ENCODE peak calls at places on chromosomes 5 and 9, in four cellular contexts. One of them, this sample, is unnamed.

GRCh38 chr5:139641116-139642080 is 6.8 kb upstream of the CXXC5 start:
- DNase-seq in K562: no peak
- DNase-seq in GM12878: no peak
- DNase-seq in HepG2: no peak
- DNase-seq in this sample: no peak

GRCh38 chr5:23139338-23140171 is 286.4 kb upstream of the CDH12 start:
- DNase-seq in HepG2: peak; percentile 3
- DNase-seq in GM12878: no peak
- DNase-seq in K562: no peak
- DNase-seq in this sample: no peak

GRCh38 chr9:80320916-80321315 is 749.2 kb downstream of the TLE4 start:
- DNase-seq in K562: no peak
- DNase-seq in HepG2: no peak
- DNase-seq in GM12878: no peak
- DNase-seq in this sample: no peak

GRCh38 chr9:134585746-134586706 is 55.6 kb upstream of the COL5A1 start:
- DNase-seq in K562: no peak
- DNase-seq in HepG2: no peak
- DNase-seq in GM12878: no peak
- DNase-seq in this sample: peak; percentile 92

GRCh38 chr5:158502686-158503085 is 597.0 kb downstream of the EBF1 start:
- DNase-seq in K562: no peak
- DNase-seq in HepG2: no peak
- DNase-seq in GM12878: no peak
- DNase-seq in this sample: no peak

GRCh38 chr9:68507796-68508145 is 32.9 kb downstream of the TMEM252 start:
- DNase-seq in K562: no peak
- DNase-seq in HepG2: no peak
- DNase-seq in GM12878: no peak
- DNase-seq in this sample: no peak

GRCh38 chr5:149851211-149851610 is 93.4 kb downstream of the PDE6A start:
- DNase-seq in GM12878: no peak
- DNase-seq in K562: no peak
- DNase-seq in HepG2: no peak
- DNase-seq in this sample: no peak

GRCh38 chr5:148843510-148844318 is 17.3 kb downstream of the ADRB2 start:
- DNase-seq in K562: no peak
- DNase-seq in HepG2: no peak
- DNase-seq in GM12878: no peak
- DNase-seq in this sample: no peak

GRCh38 chr9:111120526-111120925 is 82.3 kb upstream of the LPAR1 start:
- DNase-seq in GM12878: no peak
- DNase-seq in HepG2: no peak
- DNase-seq in K562: no peak
- DNase-seq in this sample: no peak

GRCh38 chr9:135501261-135502167 is 1.0 kb downstream of the MRPS2 start:
- DNase-seq in K562: peak; percentile 82
- DNase-seq in HepG2: no peak
- DNase-seq in GM12878: no peak
- DNase-seq in this sample: peak; percentile 83

DNA sequence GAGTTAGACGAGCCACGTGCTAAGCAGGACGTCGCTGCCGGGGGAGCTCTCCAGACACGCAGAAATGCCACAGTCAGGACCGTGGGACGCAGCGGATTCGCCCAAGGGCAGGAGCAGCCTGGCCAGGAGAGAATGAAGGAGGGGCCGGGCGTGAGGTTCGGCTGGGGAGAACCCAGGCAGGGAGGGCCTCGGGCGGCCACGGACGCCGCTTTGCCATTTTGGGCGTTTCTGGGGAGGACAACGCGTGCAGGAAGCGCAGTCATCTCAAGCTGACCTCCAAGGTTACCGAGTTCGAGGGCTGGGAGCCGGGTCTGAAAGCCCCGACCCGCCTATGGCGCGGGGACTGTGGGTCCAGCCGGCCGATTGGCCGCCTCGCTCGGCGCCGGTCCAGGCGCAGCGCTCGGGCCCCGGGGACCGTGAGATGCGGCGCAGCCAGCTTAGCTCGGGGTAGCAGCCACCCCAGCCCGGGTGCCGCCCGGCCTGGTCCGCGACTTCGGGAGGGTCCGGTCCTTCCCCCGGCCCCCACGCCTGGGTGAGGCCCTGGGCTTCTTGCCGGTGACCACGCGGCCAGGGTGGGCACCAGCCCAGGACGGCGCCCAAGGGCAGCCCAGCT is 761 bp upstream of the MAN1B1 start:
- DNase-seq in K562: peak; percentile 40
- DNase-seq in GM12878: no peak
- DNase-seq in HepG2: no peak
- DNase-seq in this sample: peak; percentile 35
- TF ChIP-seq HDAC2 in K562: no peak
- TF ChIP-seq HDAC2 in GM12878: no peak
- TF ChIP-seq HDAC2 in HepG2: no peak
- TF ChIP-seq HDAC2 in this sample: no peak

DNA sequence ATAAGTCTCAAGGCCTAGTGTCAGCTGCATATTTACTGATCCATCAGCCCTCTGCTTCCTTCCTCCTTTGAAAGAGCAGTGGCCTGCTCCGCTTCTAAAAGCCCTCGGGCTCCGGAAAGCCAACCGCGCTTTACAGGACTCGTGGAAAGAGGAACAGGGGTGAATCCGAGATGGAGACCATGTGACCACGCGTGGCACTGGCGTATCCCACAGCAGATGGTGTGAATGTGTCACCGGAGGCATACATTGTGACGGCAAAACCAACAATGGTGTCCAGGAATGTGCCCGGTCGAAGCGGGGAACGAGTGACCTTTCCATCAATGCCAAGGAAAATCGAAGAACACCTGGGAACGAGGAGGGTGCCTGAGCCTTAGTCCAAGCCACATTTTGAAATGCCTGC is 484.6 kb downstream of the SPATA31A7 start:
- DNase-seq in K562: no peak
- DNase-seq in GM12878: no peak
- DNase-seq in HepG2: no peak
- DNase-seq in this sample: no peak
- TF ChIP-seq CHD4 in K562: no peak
- TF ChIP-seq CHD4 in GM12878: no peak
- TF ChIP-seq CHD4 in HepG2: no peak
- TF ChIP-seq CHD4 in this sample: no peak

DNA sequence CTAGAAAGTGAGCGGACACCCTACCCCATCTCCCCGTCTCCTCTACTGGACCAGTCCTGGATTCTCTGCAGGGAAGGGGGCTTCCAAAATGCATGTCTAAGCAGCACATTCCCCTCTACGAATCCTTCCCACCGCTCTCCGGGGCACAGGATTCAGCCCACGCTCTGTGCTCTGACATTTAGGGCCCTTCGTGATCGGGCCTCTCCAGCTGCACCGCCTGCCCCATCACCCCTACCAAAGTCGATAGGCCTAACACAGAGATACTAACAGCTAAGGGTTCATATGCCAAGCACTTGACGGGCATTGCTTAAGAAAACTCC is 1.2 kb downstream of the ARL10 start:
- DNase-seq in GM12878: no peak
- DNase-seq in K562: no peak
- DNase-seq in HepG2: no peak
- DNase-seq in this sample: no peak
- H3K4me3 ChIP-seq in GM12878: peak overlapping the region; percentile 91
- H3K4me3 ChIP-seq in K562: no peak overlapping the region
- H3K4me3 ChIP-seq in HepG2: no peak overlapping the region
- H3K4me3 ChIP-seq in this sample: no peak overlapping the region

GRCh38 chr9:129776566-129776937 is 23.7 kb upstream of the PTGES start:
- DNase-seq in HepG2: no peak
- DNase-seq in K562: no peak
- DNase-seq in GM12878: no peak
- DNase-seq in this sample: no peak
- TF ChIP-seq HDAC2 in HepG2: no peak
- TF ChIP-seq HDAC2 in K562: no peak
- TF ChIP-seq HDAC2 in GM12878: no peak
- TF ChIP-seq HDAC2 in this sample: no peak

GRCh38 chr9:129501771-129502324 is 119.1 kb downstream of the C9orf50 start:
- DNase-seq in K562: no peak
- DNase-seq in HepG2: no peak
- DNase-seq in GM12878: no peak
- DNase-seq in this sample: no peak
- TF ChIP-seq CHD4 in K562: no peak
- TF ChIP-seq CHD4 in HepG2: no peak
- TF ChIP-seq CHD4 in GM12878: no peak
- TF ChIP-seq CHD4 in this sample: no peak

GRCh38 chr9:88993327-88993726 is 2.1 kb downstream of the S1PR3 start:
- DNase-seq in HepG2: peak; percentile 18
- DNase-seq in K562: no peak
- DNase-seq in GM12878: no peak
- DNase-seq in this sample: no peak

GRCh38 chr9:88994820-88995180 is 3.5 kb downstream of the S1PR3 start:
- DNase-seq in GM12878: no peak
- DNase-seq in HepG2: no peak
- DNase-seq in K562: no peak
- DNase-seq in this sample: no peak

GRCh38 chr9:88995627-88996026 is 4.4 kb downstream of the S1PR3 start:
- DNase-seq in GM12878: no peak
- DNase-seq in HepG2: no peak
- DNase-seq in K562: no peak
- DNase-seq in this sample: no peak

GRCh38 chr9:88995205-88995604 is 3.9 kb downstream of the S1PR3 start:
- DNase-seq in K562: no peak
- DNase-seq in HepG2: no peak
- DNase-seq in GM12878: no peak
- DNase-seq in this sample: no peak

DNA sequence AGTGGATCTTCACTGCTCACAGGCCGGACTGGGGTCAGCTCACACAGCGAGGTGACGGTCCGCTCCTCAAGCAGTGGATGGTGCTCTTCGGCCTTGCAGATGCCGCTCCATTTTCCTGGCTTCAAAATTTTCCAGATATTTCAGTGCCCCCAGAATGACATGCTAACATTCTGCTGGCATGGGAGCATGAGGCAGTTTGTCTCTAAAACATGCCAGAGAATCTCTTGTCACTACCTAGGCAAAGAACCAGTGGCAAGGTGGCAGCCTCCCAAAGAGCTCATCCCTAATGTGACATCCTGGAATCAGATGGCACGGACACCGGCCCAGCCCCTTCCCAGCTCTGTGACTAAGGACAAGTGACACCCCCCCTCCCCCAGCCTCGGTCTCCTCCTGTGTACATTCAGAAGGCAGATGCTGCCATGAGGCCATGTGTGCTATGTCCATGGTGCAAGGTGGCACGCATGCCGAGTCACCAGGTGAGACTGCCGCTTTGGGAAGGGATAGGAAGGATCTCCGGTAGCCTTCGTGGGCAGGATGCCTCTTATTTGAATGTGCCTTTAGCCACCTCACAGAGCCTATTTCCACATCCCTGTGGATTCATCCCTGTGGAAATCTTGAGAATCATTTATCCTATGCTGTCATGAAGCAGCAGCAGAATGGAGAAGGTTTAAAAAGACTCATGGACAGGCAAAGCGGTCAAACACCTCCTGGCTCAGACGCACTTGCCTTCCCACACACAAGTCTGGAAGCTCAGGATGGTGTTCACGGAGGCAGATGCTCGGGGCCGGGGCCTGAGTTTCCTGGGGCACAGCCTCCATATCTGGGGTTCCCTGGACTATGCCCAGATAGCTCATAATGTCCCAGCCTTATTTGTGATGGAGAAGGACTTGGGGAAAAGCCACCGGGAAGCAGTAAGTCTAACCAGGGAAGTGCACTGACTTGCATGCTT is 2.9 kb downstream of the S1PR3 start:
- DNase-seq in K562: no peak
- DNase-seq in GM12878: no peak
- DNase-seq in HepG2: no peak
- DNase-seq in this sample: no peak
- H3K4me3 ChIP-seq in K562: no peak overlapping the region
- H3K4me3 ChIP-seq in GM12878: no peak overlapping the region
- H3K4me3 ChIP-seq in HepG2: no peak overlapping the region
- H3K4me3 ChIP-seq in this sample: no peak overlapping the region

DNA sequence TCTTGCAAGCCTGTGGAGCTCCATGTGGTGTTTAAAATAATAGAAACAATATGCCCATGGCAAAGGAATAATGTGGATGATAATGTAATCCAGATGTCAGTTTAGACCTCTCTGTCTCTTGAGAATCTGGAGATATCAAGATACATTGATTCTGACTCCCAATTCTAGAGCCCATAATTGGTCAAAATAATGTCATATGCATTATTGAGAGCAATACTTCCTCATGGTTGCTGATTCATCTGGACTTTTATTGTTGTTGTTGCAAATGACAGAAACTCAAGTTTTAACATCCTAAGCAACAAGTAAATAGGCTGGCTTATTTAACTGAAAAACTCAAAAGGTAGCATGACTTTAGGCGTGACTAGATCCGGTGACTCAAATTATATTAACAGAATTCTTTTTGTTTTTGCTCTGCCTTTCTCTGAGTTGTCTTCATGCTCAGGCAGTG is 152.1 kb downstream of the PCSK1 start:
- DNase-seq in HepG2: no peak
- DNase-seq in GM12878: no peak
- DNase-seq in K562: no peak
- DNase-seq in this sample: no peak
- TF ChIP-seq HDAC2 in HepG2: no peak
- TF ChIP-seq HDAC2 in GM12878: no peak
- TF ChIP-seq HDAC2 in K562: no peak
- TF ChIP-seq HDAC2 in this sample: no peak

GRCh38 chr9:70593241-70593640 is 178.8 kb upstream of the KLF9 start:
- DNase-seq in HepG2: no peak
- DNase-seq in K562: no peak
- DNase-seq in GM12878: no peak
- DNase-seq in this sample: no peak
- TF ChIP-seq CHD4 in HepG2: no peak
- TF ChIP-seq CHD4 in K562: no peak
- TF ChIP-seq CHD4 in GM12878: no peak
- TF ChIP-seq CHD4 in this sample: no peak

DNA sequence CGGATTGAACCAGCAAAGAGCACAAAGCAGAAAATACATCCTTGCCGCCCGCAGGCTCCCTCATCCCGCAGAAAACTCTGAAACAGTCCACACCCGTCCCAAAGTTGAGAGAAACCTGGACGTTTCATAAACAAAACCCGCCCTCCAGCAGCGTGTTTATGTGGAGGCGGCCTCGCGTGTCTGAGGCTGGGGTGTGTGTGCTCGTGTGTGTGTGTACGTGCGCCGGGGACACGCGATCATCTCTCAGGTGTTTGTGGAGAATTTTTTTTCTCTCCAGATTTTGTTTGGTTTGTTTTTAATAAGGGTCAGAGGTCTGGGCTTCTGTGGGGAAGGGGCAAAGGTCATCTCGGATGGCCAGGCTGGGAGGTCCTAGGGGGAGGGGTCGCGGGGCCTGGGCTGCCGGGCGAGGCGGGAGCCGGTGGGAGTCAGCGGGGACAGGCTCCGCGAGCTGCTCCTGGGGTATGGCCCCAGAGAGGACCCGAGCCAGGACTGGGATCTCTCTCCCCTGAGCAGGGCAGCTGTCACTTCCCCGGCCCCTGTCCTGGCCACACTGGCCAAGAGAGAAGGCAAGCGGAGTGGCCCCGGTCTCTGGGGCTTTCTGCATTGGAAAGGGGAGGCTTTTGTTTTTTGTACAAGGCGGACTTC is 206.4 kb downstream of the C9orf50 start:
- DNase-seq in K562: no peak
- DNase-seq in GM12878: no peak
- DNase-seq in HepG2: peak; percentile 48
- DNase-seq in this sample: peak; percentile 50
- H3K4me3 ChIP-seq in K562: peak overlapping the region; percentile 44
- H3K4me3 ChIP-seq in GM12878: peak overlapping the region; percentile 54
- H3K4me3 ChIP-seq in HepG2: peak overlapping the region; percentile 80
- H3K4me3 ChIP-seq in this sample: peak overlapping the region; percentile 41

This sample was measured in A549.